ENCODE peak calls at places on chromosomes 1 and 21, in four cellular contexts. M is mesenchymal stem cell, A is H1, R is endothelial cell of umbilical vein. X is an unnamed sample.

GRCh38 chr1:68361511-68361910 is 88.2 kb downstream of the RPE65 start:
- DNase-seq in R (no peak), M (no peak), A (no peak), X (no peak)

GRCh38 chr1:88169939-88170338 is 514.1 kb upstream of the PKN2 start:
- DNase-seq in R (no peak), M (no peak), A (no peak), X (no peak)

GRCh38 chr1:181140398-181140797 is 51.9 kb downstream of the IER5 start:
- DNase-seq in A (no peak), R (no peak), M (no peak), X (no peak)

GRCh38 chr21:36104306-36105300 is 30.3 kb upstream of the CBR3 start:
- DNase-seq in R (peak; percentile 36), M (peak; percentile 22), A (peak; percentile 92), X (no peak)

GRCh38 chr21:34836103-34836932 is 167.5 kb downstream of the CLIC6 start:
- DNase-seq in A (no peak), R (peak; percentile 98), M (peak; percentile 100), X (no peak)

GRCh38 chr1:232524056-232524455 is 105.9 kb downstream of the SIPA1L2 start:
- DNase-seq in A (no peak), M (no peak), R (peak; percentile 78), X (no peak)

GRCh38 chr1:232560940-232561339 is 69.0 kb downstream of the SIPA1L2 start:
- DNase-seq in R (no peak), A (no peak), M (no peak), X (no peak)

GRCh38 chr1:117059334-117059677 is 820 bp upstream of the TTF2 start:
- DNase-seq in A (no peak), R (no peak), M (no peak), X (no peak)

GRCh38 chr1:88612783-88613182 is 71.3 kb upstream of the PKN2 start:
- DNase-seq in M (no peak), A (no peak), R (no peak), X (no peak)

GRCh38 chr1:51101976-51102375 is at the start of gene C1orf185:
- DNase-seq in A (no peak), M (no peak), R (no peak), X (no peak)

GRCh38 chr1:180632326-180633088 is 685 bp downstream of the XPR1 start:
- DNase-seq in R (peak; percentile 62), A (peak; percentile 86), M (no peak), X (no peak)

GRCh38 chr21:42058631-42059111 is 12.4 kb upstream of the UMODL1 start:
- DNase-seq in A (no peak), R (no peak), M (no peak), X (no peak)

GRCh38 chr1:55280731-55281130 is 65.6 kb upstream of the USP24 start:
- DNase-seq in R (no peak), A (no peak), M (no peak), X (no peak)

GRCh38 chr1:229340496-229340895 is 2.4 kb downstream of the CCSAP start:
- DNase-seq in M (no peak), R (no peak), A (no peak), X (no peak)

GRCh38 chr1:231039161-231040018 is 664 bp downstream of the FAM89A start:
- DNase-seq in A (peak; percentile 61), M (peak; percentile 79), R (no peak), X (no peak)

GRCh38 chr1:183543619-183544204 is 46.5 kb downstream of the NCF2 start:
- DNase-seq in M (peak; percentile 76), A (no peak), R (peak; percentile 75), X (no peak)

GRCh38 chr1:150021191-150021688 is 10.7 kb upstream of the OTUD7B start:
- DNase-seq in M (no peak), A (no peak), R (peak; percentile 53), X (no peak)

GRCh38 chr1:27366411-27367159 is at the start of gene MAP3K6:
- DNase-seq in A (peak; percentile 85), R (peak; percentile 55), M (peak; percentile 81), X (no peak)

GRCh38 chr1:209692745-209693504 is 11.7 kb upstream of the HSD11B1 start:
- DNase-seq in R (peak; percentile 79), M (peak; percentile 83), A (peak; percentile 82), X (peak; percentile 32)

GRCh38 chr1:182120411-182121258 is 59.1 kb upstream of the ZNF648 start:
- DNase-seq in A (peak; percentile 39), M (no peak), R (no peak), X (no peak)

GRCh38 chr1:63119575-63120155 is 202.7 kb upstream of the FOXD3 start:
- DNase-seq in R (no peak), M (no peak), A (no peak), X (no peak)
- H2AFZ ChIP-seq in R (no peak overlapping the region), M (no peak overlapping the region), A (no peak overlapping the region), X (no peak overlapping the region)

DNA sequence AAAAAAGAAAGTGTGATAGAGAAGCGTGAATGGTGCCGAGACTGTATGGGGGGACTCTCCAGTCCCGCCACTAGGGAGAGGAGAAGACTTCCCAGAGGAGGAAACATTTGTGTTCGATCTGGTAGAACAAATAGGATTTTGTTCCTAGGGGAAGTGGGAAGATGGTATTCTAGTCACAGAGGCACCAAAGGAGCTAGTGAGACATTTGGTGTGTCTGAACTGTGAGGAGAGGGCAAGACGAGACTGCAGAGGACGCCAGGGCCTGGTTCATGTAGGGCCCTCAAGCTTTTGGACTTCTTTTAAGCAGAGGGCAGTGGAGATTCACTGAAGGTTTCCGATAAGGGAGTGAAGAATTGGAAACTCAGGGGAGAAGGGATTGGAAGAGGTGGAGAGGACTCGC is 2.9 kb downstream of the BTBD19 start:
- DNase-seq in M (peak; percentile 61), A (no peak), R (peak; percentile 34), X (no peak)
- H2AFZ ChIP-seq in M (no peak overlapping the region), A (no peak overlapping the region), R (no peak overlapping the region), X (no peak overlapping the region)

DNA sequence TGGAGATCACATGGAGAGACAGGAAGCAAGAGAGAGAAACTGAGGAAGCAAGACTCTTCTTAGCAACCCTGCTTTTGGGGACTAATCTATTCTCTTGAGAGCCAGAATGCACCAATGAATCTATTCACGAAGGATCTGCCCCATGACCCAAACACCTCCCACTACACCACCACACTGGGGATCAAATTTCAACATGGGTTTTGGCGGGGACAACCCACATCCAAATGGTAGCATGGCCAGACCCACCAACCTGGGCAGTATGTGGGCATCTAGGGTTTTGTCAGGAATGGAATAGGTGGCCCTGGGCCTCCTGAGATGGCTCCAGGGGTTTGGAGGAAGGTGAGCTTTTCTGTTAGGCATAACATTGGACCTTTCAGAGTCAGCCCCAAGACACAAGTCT is 33.7 kb downstream of the NENF start:
- DNase-seq in A (no peak), R (no peak), M (no peak), X (no peak)
- H2AFZ ChIP-seq in A (no peak overlapping the region), R (no peak overlapping the region), M (no peak overlapping the region), X (no peak overlapping the region)

DNA sequence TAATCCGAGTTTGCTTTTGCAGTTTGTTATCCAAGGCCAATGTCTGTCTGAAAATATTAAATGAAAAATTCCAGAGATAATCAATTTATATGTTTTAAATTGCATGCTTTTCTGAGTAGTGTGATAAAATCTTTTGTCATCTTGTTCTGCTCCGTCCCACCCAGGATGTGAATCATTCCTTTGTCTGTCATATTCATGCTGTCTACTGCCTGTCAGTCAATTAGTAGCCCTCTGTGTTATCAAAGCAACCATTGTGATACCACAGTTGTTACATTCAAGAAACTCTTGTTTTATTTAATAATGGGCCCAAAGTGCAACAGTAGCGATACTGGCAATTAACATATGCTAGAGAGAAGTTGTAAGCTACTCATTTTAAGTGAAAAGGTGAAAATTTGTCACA is 819.3 kb downstream of the BRINP3 start:
- DNase-seq in R (no peak), A (no peak), M (no peak), X (no peak)
- H2AFZ ChIP-seq in R (no peak overlapping the region), A (no peak overlapping the region), M (no peak overlapping the region), X (peak overlapping the region; percentile 39)

X was measured in keratinocyte.